ENCODE peak calls at places on chromosomes 4 and X, in six cellular contexts. S, C, V, Z, P and R are unnamed samples. For H3K9me2, the result is how much of the 10 kb centered on the place peaks cover.

GRCh38 chr4:74471228-74471627 is 26.3 kb downstream of the AREG start:
- DNase-seq in S (no peak), C (no peak), V (no peak), Z (no peak), P (no peak), R (no peak)

GRCh38 chr4:78612398-78613005 is 60.9 kb downstream of the ANXA3 start:
- DNase-seq in S (peak), C (peak), V (peak), Z (peak), P (peak), R (no peak)

GRCh38 chr4:156894234-156894633 is 77.4 kb downstream of the PDGFC start:
- DNase-seq in S (no peak), C (no peak), V (no peak), Z (no peak), P (no peak), R (no peak)

GRCh38 chr4:167826281-167826680 is 266.1 kb upstream of the ANXA10 start:
- DNase-seq in S (no peak), C (peak), V (no peak), Z (no peak), P (no peak), R (no peak)

GRCh38 chr4:13944095-13944501 is 316.6 kb upstream of the BOD1L1 start:
- DNase-seq in S (no peak), C (no peak), V (no peak), Z (no peak), P (no peak), R (no peak)

GRCh38 chr4:52376107-52376704 is 282.9 kb downstream of the USP46 start:
- DNase-seq in S (peak), C (peak), V (peak), Z (peak), P (peak), R (peak)

GRCh38 chr4:98510757-98511517 is 147.5 kb downstream of the TSPAN5 start:
- DNase-seq in S (no peak), C (no peak), V (no peak), Z (no peak), P (peak), R (no peak)

GRCh38 chr4:8698341-8699062 is 105.9 kb downstream of the CPZ start:
- DNase-seq in S (no peak), C (no peak), V (no peak), Z (no peak), P (no peak), R (no peak)

GRCh38 chrX:22147942-22148341 is 115.8 kb downstream of the PHEX start:
- DNase-seq in S (no peak), C (no peak), V (no peak), Z (no peak), P (no peak), R (no peak)

GRCh38 chrX:18353931-18354368 is 538 bp downstream of the SCML2 start:
- DNase-seq in S (no peak), C (peak), V (peak), Z (peak), P (peak), R (no peak)

GRCh38 chr4:173269280-173269679 is 64.9 kb downstream of the HMGB2 start:
- DNase-seq in S (peak), C (no peak), V (no peak), Z (no peak), P (no peak), R (no peak)

GRCh38 chrX:24732705-24733104 is 39.0 kb downstream of the POLA1 start:
- DNase-seq in S (no peak), C (peak), V (no peak), Z (no peak), P (peak), R (no peak)

DNA sequence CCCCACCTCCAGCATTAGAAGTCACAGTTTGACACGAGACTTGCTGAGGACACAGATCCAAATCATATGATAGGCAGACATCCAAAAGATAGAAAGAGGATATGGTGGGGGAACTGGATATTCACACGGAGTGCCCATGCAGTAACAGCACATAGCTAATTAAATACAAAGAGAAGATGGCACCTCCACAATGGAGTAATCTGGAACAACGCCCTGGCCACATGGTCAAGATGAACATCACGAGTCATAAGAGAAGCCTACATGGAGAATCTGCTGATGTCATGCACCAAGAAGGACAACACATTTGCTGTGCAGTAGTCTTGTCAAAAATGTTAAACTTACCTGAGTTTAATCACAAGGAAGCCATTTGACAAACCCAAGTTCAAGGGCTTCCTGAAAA is 10.1 kb upstream of the LOC101059915 start:
- DNase-seq in S (no peak), C (no peak), V (no peak), Z (no peak), P (peak), R (no peak)
- H3K9me2 ChIP-seq in S (under half), C (under half), V (under half), Z (under half), P (under half), R (under half)

GRCh38 chrX:114964374-114964773 is 53.0 kb downstream of the IL13RA2 start:
- DNase-seq in S (no peak), C (no peak), V (no peak), Z (no peak), P (no peak), R (no peak)
- H3K9me2 ChIP-seq in S (under half), C (under half), V (under half), Z (under half), P (under half), R (under half)

GRCh38 chrX:107656965-107657364 is 28.7 kb downstream of the PRPS1 start:
- DNase-seq in S (no peak), C (no peak), V (no peak), Z (no peak), P (no peak), R (no peak)

GRCh38 chrX:107659768-107660167 is 31.5 kb downstream of the PRPS1 start:
- DNase-seq in S (peak), C (peak), V (peak), Z (peak), P (peak), R (no peak)

GRCh38 chrX:107662824-107663223 is 34.5 kb downstream of the PRPS1 start:
- DNase-seq in S (no peak), C (no peak), V (no peak), Z (no peak), P (no peak), R (no peak)

GRCh38 chrX:107658660-107659059 is 30.4 kb downstream of the PRPS1 start:
- DNase-seq in S (no peak), C (no peak), V (no peak), Z (no peak), P (no peak), R (no peak)

DNA sequence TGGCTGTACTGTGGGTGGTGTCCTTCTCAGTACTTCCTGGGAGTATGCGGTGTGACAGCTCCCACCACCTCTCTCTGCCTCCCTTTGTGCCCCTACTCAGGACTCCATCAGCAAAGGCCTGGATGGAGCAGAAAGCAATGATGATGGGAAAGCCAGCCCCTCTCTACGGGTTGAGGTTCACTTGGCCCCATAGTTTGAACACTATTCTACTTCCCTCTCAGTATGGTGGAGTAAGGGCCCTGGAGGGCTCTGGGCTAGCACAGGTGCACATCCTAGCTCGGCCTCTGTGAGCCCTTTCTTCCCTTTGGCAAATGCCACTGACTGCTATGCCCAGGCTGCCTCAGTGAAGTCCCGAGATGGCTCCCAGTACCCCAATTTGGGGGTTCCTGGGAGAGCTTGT is 31.0 kb downstream of the PRPS1 start:
- DNase-seq in S (no peak), C (no peak), V (no peak), Z (no peak), P (no peak), R (no peak)
- H3K9me2 ChIP-seq in S (under half), C (under half), V (under half), Z (under half), P (under half), R (under half)

GRCh38 chr4:111230265-111230664 is 607.4 kb upstream of the PITX2 start:
- DNase-seq in S (no peak), C (no peak), V (no peak), Z (no peak), P (peak), R (no peak)

GRCh38 chr4:111231281-111231680 is 608.4 kb upstream of the PITX2 start:
- DNase-seq in S (no peak), C (no peak), V (no peak), Z (no peak), P (no peak), R (no peak)

DNA sequence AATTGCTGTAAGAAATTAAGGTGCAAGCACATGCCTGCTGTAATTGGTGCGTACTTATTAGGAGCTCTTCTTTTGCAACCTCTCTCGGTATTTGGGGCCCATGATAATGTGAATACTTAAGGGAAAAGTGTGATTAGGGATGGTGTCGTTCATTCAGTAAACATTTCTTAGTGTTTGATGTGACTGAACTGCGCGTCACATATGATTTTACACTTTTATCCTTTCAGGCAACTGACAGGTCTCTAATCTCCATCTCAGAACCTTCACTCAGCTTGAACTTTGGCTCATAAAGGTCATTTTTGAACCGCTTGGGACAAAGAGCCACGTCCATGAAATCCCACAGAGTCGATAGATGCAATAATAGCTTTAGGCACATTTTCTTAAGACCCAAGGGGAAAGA is 612.1 kb upstream of the PITX2 start:
- DNase-seq in S (no peak), C (no peak), V (no peak), Z (no peak), P (no peak), R (no peak)
- H3K9me2 ChIP-seq in S (under half), C (under half), V (under half), Z (under half), P (under half), R (under half)

GRCh38 chrX:153059191-153060094 is 3.2 kb downstream of the PNMA3 start:
- DNase-seq in S (no peak), C (no peak), V (no peak), Z (no peak), P (no peak), R (no peak)

GRCh38 chrX:153064061-153064460 is 7.8 kb downstream of the PNMA3 start:
- DNase-seq in S (no peak), C (no peak), V (no peak), Z (no peak), P (no peak), R (no peak)

GRCh38 chrX:153063315-153063714 is 7.0 kb downstream of the PNMA3 start:
- DNase-seq in S (no peak), C (no peak), V (no peak), Z (no peak), P (peak), R (no peak)

GRCh38 chrX:153060095-153060445 is 3.8 kb downstream of the PNMA3 start:
- DNase-seq in S (no peak), C (no peak), V (no peak), Z (no peak), P (no peak), R (no peak)

DNA sequence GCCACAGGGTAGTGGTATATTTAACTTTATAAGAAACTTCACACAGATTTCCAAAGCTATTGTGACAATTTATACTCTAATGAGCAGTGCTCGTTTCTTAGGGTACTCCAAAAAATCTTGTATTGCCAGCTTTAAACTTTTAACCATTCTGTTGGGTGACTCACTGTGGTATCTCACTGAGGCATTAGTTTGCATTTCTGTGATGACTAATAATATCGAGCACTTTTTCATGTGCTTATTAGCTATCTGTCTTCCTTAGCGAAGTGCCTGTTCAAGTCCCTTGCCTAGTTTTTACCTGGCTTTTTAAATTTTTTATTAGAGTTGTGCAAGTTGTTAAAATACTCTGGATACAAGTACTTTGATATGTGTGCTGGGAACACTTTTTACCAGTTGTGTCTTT is 5.5 kb downstream of the PNMA3 start:
- DNase-seq in S (no peak), C (peak), V (no peak), Z (no peak), P (peak), R (no peak)
- H3K9me2 ChIP-seq in S (under half), C (under half), V (under half), Z (under half), P (under half), R (under half)

DNA sequence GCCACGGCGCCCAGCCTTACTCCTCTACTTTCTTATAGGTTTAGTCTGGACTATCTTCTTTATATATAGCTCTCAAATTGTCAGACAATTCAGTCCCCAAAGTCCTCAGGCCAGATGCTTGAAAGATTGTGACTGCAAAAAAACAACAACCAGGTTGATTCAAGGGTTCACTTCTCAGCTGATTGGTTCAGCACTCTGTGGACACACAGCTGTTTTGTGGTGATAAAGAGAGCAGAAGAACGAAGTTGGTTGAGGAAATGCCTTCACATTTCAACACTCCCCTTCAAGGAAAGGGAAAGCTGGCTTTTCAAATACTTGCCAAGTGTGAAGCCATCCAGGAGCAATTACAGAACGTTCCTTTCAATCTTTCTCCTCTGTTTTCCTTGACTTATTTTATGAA is 166.8 kb downstream of the SHROOM3 start:
- DNase-seq in S (no peak), C (no peak), V (no peak), Z (no peak), P (peak), R (no peak)
- H3K9me2 ChIP-seq in S (under half), C (under half), V (under half), Z (under half), P (under half), R (under half)

GRCh38 chrX:54230440-54231148 is 47.5 kb upstream of the FAM120C start:
- DNase-seq in S (no peak), C (no peak), V (no peak), Z (no peak), P (no peak), R (no peak)
- H3K9me2 ChIP-seq in S (under half), C (under half), V (under half), Z (under half), P (under half), R (under half)